ENCODE peak calls at places on chromosomes 4 and X, in nine cellular contexts. Z is stimulated activated CD8-positive, alpha-beta memory T cell treated with anti-CD3 and anti-CD28 coated beads, Interleukin-15, amount 100 ng/mL, for 4 hours; S is HEK293T; H is hypothalamus; W is GM12865; E is HTR-8/SVneo; A is posterior cingulate gyrus; Y is mesendoderm; V is naive B cell. K is an unnamed sample.
A peak's percentile ranks its signal among the peaks of the same experiment; 100 is the strongest.

GRCh38 chrX:150258463-150259430 is 104.4 kb upstream of the MAMLD1 start:
- DNase-seq in V (no peak), A (no peak), Y (no peak), E (no peak), W (no peak), H (no peak), Z (no peak), S (no peak), K (no peak)

GRCh38 chr4:8039290-8039689 is 99.6 kb upstream of the AFAP1 start:
- DNase-seq in E (no peak), Y (peak; percentile 58), A (no peak), S (no peak), W (peak; percentile 24), Z (no peak), H (no peak), V (no peak), K (no peak)

GRCh38 chr4:40953253-40954118 is 203.7 kb downstream of the NSUN7 start:
- DNase-seq in H (no peak), W (no peak), A (no peak), V (no peak), Y (no peak), E (no peak), Z (no peak), S (no peak), K (peak; percentile 50)

GRCh38 chrX:125327891-125328290 is 8.2 kb downstream of the TEX13C start:
- DNase-seq in A (no peak), Y (no peak), V (no peak), E (no peak), W (no peak), S (no peak), Z (no peak), H (no peak), K (no peak)

GRCh38 chrX:125219852-125220251 is 99.8 kb upstream of the TEX13C start:
- DNase-seq in V (no peak), Z (no peak), E (no peak), S (no peak), Y (peak; percentile 21), H (no peak), W (no peak), A (no peak), K (no peak)

GRCh38 chrX:133448512-133449076 is 33.3 kb upstream of the GPC4 start:
- DNase-seq in E (no peak), H (no peak), Z (no peak), Y (peak; percentile 37), S (no peak), W (no peak), V (no peak), A (no peak), K (no peak)

GRCh38 chr4:17898553-17898952 is 87.8 kb downstream of the NCAPG start:
- DNase-seq in E (no peak), V (no peak), S (no peak), A (no peak), Y (no peak), W (no peak), H (no peak), Z (no peak), K (no peak)

GRCh38 chrX:96987228-96987627 is 103.5 kb downstream of the RPA4 start:
- DNase-seq in A (no peak), Y (no peak), S (no peak), W (no peak), H (no peak), V (no peak), Z (no peak), E (no peak), K (no peak)

GRCh38 chr4:128653514-128654420 is 155.7 kb upstream of the JADE1 start:
- DNase-seq in Y (peak; percentile 38), W (no peak), A (no peak), S (no peak), H (peak; percentile 34), V (no peak), E (no peak), Z (no peak), K (peak; percentile 73)

GRCh38 chrX:125198546-125198945 is 121.1 kb upstream of the TEX13C start:
- DNase-seq in E (no peak), S (no peak), A (no peak), Y (no peak), W (no peak), Z (no peak), V (no peak), H (no peak), K (no peak)

GRCh38 chr4:69828828-69829227 is 31.1 kb downstream of the SULT1E1 start:
- DNase-seq in V (no peak), E (no peak), Y (no peak), A (no peak), S (no peak), H (no peak), W (no peak), Z (no peak), K (no peak)

GRCh38 chrX:137684591-137684990 is 118.7 kb downstream of the ZIC3 start:
- DNase-seq in Z (no peak), Y (peak; percentile 1), V (no peak), S (no peak), A (no peak), H (no peak), E (no peak), W (no peak), K (no peak)

K was measured in Right ventricle myocardium superior.